ENCODE peak calls at places on chromosomes 2 and 18, in eight cellular contexts. One of them, this sample, is unnamed.

GRCh38 chr18:70991577-70991976 is 702.7 kb downstream of the SOCS6 start:
- DNase-seq in mucosa of descending colon: no peak
- DNase-seq in HFF-Myc: no peak
- DNase-seq in foreskin fibroblast: no peak
- DNase-seq in heart left ventricle: no peak
- DNase-seq in body of pancreas: no peak
- DNase-seq in type B pancreatic cell: no peak
- DNase-seq in adrenal gland: no peak
- DNase-seq in this sample: no peak

GRCh38 chr2:152354909-152355308 is 19.9 kb downstream of the FMNL2 start:
- DNase-seq in mucosa of descending colon: no peak
- DNase-seq in adrenal gland: no peak
- DNase-seq in body of pancreas: no peak
- DNase-seq in HFF-Myc: no peak
- DNase-seq in foreskin fibroblast: peak; percentile 43
- DNase-seq in heart left ventricle: no peak
- DNase-seq in type B pancreatic cell: no peak
- DNase-seq in this sample: no peak

GRCh38 chr2:128091691-128092050 is 671 bp downstream of the UGGT1 start:
- DNase-seq in foreskin fibroblast: peak; percentile 31
- DNase-seq in type B pancreatic cell: no peak
- DNase-seq in heart left ventricle: no peak
- DNase-seq in adrenal gland: peak; percentile 5
- DNase-seq in body of pancreas: no peak
- DNase-seq in mucosa of descending colon: no peak
- DNase-seq in HFF-Myc: no peak
- DNase-seq in this sample: no peak

GRCh38 chr2:98134138-98134537 is 47.2 kb downstream of the VWA3B start:
- DNase-seq in type B pancreatic cell: no peak
- DNase-seq in body of pancreas: no peak
- DNase-seq in mucosa of descending colon: no peak
- DNase-seq in HFF-Myc: no peak
- DNase-seq in heart left ventricle: no peak
- DNase-seq in foreskin fibroblast: no peak
- DNase-seq in adrenal gland: no peak
- DNase-seq in this sample: peak; percentile 25

GRCh38 chr2:219688560-219689445 is 61.4 kb downstream of the SLC4A3 start:
- DNase-seq in heart left ventricle: no peak
- DNase-seq in type B pancreatic cell: no peak
- DNase-seq in mucosa of descending colon: no peak
- DNase-seq in foreskin fibroblast: peak; percentile 91
- DNase-seq in adrenal gland: peak; percentile 10
- DNase-seq in HFF-Myc: peak; percentile 75
- DNase-seq in body of pancreas: no peak
- DNase-seq in this sample: no peak

GRCh38 chr18:76420888-76421287 is 74.2 kb downstream of the ZNF516 start:
- DNase-seq in heart left ventricle: no peak
- DNase-seq in body of pancreas: no peak
- DNase-seq in mucosa of descending colon: no peak
- DNase-seq in adrenal gland: no peak
- DNase-seq in type B pancreatic cell: no peak
- DNase-seq in foreskin fibroblast: no peak
- DNase-seq in HFF-Myc: no peak
- DNase-seq in this sample: no peak

GRCh38 chr2:74293191-74294065 is 49.8 kb downstream of the SLC4A5 start:
- DNase-seq in adrenal gland: no peak
- DNase-seq in body of pancreas: no peak
- DNase-seq in mucosa of descending colon: no peak
- DNase-seq in HFF-Myc: no peak
- DNase-seq in heart left ventricle: no peak
- DNase-seq in type B pancreatic cell: peak; percentile 37
- DNase-seq in foreskin fibroblast: no peak
- DNase-seq in this sample: no peak

GRCh38 chr2:43718530-43719124 is 42.4 kb upstream of the C1GALT1C1L start:
- DNase-seq in foreskin fibroblast: no peak
- DNase-seq in body of pancreas: no peak
- DNase-seq in heart left ventricle: no peak
- DNase-seq in type B pancreatic cell: no peak
- DNase-seq in mucosa of descending colon: no peak
- DNase-seq in adrenal gland: no peak
- DNase-seq in HFF-Myc: no peak
- DNase-seq in this sample: no peak

GRCh38 chr18:37628466-37629220 is 63.0 kb upstream of the CELF4 start:
- DNase-seq in adrenal gland: no peak
- DNase-seq in heart left ventricle: no peak
- DNase-seq in body of pancreas: no peak
- DNase-seq in foreskin fibroblast: no peak
- DNase-seq in HFF-Myc: no peak
- DNase-seq in mucosa of descending colon: no peak
- DNase-seq in type B pancreatic cell: no peak
- DNase-seq in this sample: no peak

GRCh38 chr2:240164586-240164985 is 24.1 kb upstream of the OTOS start:
- DNase-seq in heart left ventricle: peak; percentile 42
- DNase-seq in adrenal gland: no peak
- DNase-seq in HFF-Myc: no peak
- DNase-seq in body of pancreas: no peak
- DNase-seq in mucosa of descending colon: no peak
- DNase-seq in type B pancreatic cell: no peak
- DNase-seq in foreskin fibroblast: no peak
- DNase-seq in this sample: no peak

GRCh38 chr18:36534154-36534688 is 236.7 kb downstream of the FHOD3 start:
- DNase-seq in heart left ventricle: no peak
- DNase-seq in foreskin fibroblast: no peak
- DNase-seq in adrenal gland: no peak
- DNase-seq in body of pancreas: no peak
- DNase-seq in mucosa of descending colon: no peak
- DNase-seq in type B pancreatic cell: no peak
- DNase-seq in HFF-Myc: no peak
- DNase-seq in this sample: no peak

GRCh38 chr18:67875936-67876335 is 359.4 kb upstream of the DSEL start:
- DNase-seq in type B pancreatic cell: no peak
- DNase-seq in foreskin fibroblast: peak; percentile 11
- DNase-seq in body of pancreas: no peak
- DNase-seq in HFF-Myc: no peak
- DNase-seq in heart left ventricle: no peak
- DNase-seq in mucosa of descending colon: no peak
- DNase-seq in adrenal gland: no peak
- DNase-seq in this sample: no peak

GRCh38 chr2:160241251-160242137 is 41.4 kb upstream of the ITGB6 start:
- DNase-seq in type B pancreatic cell: no peak
- DNase-seq in body of pancreas: peak; percentile 57
- DNase-seq in heart left ventricle: peak; percentile 66
- DNase-seq in mucosa of descending colon: peak; percentile 60
- DNase-seq in HFF-Myc: peak; percentile 79
- DNase-seq in foreskin fibroblast: peak; percentile 90
- DNase-seq in adrenal gland: peak; percentile 86
- DNase-seq in this sample: no peak

GRCh38 chr2:47488870-47489584 is 86.1 kb downstream of the MSH2 start:
- DNase-seq in type B pancreatic cell: no peak
- DNase-seq in HFF-Myc: peak; percentile 45
- DNase-seq in heart left ventricle: no peak
- DNase-seq in body of pancreas: no peak
- DNase-seq in mucosa of descending colon: no peak
- DNase-seq in foreskin fibroblast: peak; percentile 93
- DNase-seq in adrenal gland: peak; percentile 59
- DNase-seq in this sample: no peak

GRCh38 chr2:205409403-205409802 is 272.9 kb upstream of the NRP2 start:
- DNase-seq in HFF-Myc: no peak
- DNase-seq in type B pancreatic cell: no peak
- DNase-seq in body of pancreas: no peak
- DNase-seq in adrenal gland: no peak
- DNase-seq in foreskin fibroblast: peak; percentile 27
- DNase-seq in heart left ventricle: no peak
- DNase-seq in mucosa of descending colon: no peak
- DNase-seq in this sample: no peak

GRCh38 chr2:118372876-118373597 is 284.8 kb downstream of the INSIG2 start:
- DNase-seq in heart left ventricle: no peak
- DNase-seq in HFF-Myc: no peak
- DNase-seq in mucosa of descending colon: no peak
- DNase-seq in body of pancreas: no peak
- DNase-seq in adrenal gland: no peak
- DNase-seq in type B pancreatic cell: no peak
- DNase-seq in foreskin fibroblast: no peak
- DNase-seq in this sample: no peak

GRCh38 chr2:45964226-45964841 is 312.9 kb downstream of the PRKCE start:
- DNase-seq in adrenal gland: peak; percentile 78
- DNase-seq in heart left ventricle: peak; percentile 82
- DNase-seq in body of pancreas: peak; percentile 36
- DNase-seq in mucosa of descending colon: peak; percentile 94
- DNase-seq in type B pancreatic cell: no peak
- DNase-seq in foreskin fibroblast: peak; percentile 99
- DNase-seq in HFF-Myc: peak; percentile 85
- DNase-seq in this sample: no peak

GRCh38 chr18:78087338-78087737 is 837.7 kb downstream of the GALR1 start:
- DNase-seq in foreskin fibroblast: no peak
- DNase-seq in mucosa of descending colon: no peak
- DNase-seq in HFF-Myc: no peak
- DNase-seq in body of pancreas: no peak
- DNase-seq in heart left ventricle: no peak
- DNase-seq in adrenal gland: no peak
- DNase-seq in type B pancreatic cell: no peak
- DNase-seq in this sample: no peak
- TF ChIP-seq CTCF in foreskin fibroblast: no peak
- TF ChIP-seq CTCF in mucosa of descending colon: no peak
- TF ChIP-seq CTCF in HFF-Myc: no peak
- TF ChIP-seq CTCF in body of pancreas: no peak
- TF ChIP-seq CTCF in heart left ventricle: no peak
- TF ChIP-seq CTCF in adrenal gland: no peak
- TF ChIP-seq CTCF in type B pancreatic cell: no peak
- TF ChIP-seq CTCF in this sample: no peak

GRCh38 chr2:49335546-49335945 is 181.2 kb upstream of the FSHR start:
- DNase-seq in heart left ventricle: no peak
- DNase-seq in adrenal gland: no peak
- DNase-seq in mucosa of descending colon: no peak
- DNase-seq in HFF-Myc: no peak
- DNase-seq in body of pancreas: no peak
- DNase-seq in type B pancreatic cell: no peak
- DNase-seq in foreskin fibroblast: no peak
- DNase-seq in this sample: no peak

DNA sequence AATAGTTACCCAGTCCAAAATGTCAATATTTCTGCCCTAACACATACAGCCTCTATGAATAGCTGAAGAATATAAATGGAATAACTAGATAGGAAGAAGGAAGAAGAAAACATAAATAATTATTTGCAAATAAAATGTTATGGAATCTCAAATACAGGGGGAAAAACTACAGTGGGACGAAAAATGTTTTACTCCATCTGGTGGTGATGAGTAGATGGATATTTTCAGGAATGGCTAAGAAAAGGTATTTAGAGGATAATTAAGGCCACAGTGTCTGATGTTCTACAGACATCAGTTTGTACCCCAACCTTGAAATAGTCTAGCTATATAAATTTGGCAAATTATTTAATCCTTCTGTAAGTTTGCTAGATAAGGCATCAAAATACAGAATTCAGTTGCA is 178.1 kb upstream of the FSHR start:
- DNase-seq in body of pancreas: no peak
- DNase-seq in mucosa of descending colon: no peak
- DNase-seq in heart left ventricle: no peak
- DNase-seq in type B pancreatic cell: no peak
- DNase-seq in HFF-Myc: no peak
- DNase-seq in adrenal gland: no peak
- DNase-seq in foreskin fibroblast: peak; percentile 1
- DNase-seq in this sample: no peak
- TF ChIP-seq CTCF in body of pancreas: no peak
- TF ChIP-seq CTCF in mucosa of descending colon: no peak
- TF ChIP-seq CTCF in heart left ventricle: no peak
- TF ChIP-seq CTCF in type B pancreatic cell: peak; percentile 34
- TF ChIP-seq CTCF in HFF-Myc: no peak
- TF ChIP-seq CTCF in adrenal gland: no peak
- TF ChIP-seq CTCF in foreskin fibroblast: no peak
- TF ChIP-seq CTCF in this sample: no peak

DNA sequence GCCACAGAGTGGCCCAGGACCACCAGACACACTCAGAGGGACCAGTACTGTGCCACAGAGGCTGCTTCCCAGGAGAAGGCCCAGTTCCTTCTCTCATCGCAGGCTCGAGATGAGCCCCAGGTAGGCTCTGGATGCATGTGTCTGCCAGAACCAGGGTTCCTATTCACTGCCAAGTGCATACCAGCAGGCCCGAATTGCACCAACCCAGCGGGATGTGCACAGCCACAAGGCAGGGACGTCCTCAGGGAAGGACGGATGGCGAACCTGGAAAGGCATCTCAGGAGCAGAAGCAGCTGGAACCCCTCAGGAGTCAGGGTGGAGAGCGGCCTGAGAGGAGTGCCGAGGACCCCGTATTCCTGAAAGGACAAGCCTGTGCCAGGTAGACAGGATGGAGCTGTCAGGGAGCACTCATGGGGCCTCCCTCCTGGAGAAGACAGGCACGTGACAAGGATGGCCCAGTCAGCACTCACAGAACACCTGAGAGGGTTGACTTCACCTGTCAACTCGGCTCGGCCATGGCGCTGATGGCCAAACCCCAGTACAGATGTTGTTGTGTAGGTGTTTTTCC is 73.7 kb downstream of the PTGR3 start:
- DNase-seq in HFF-Myc: no peak
- DNase-seq in type B pancreatic cell: no peak
- DNase-seq in body of pancreas: no peak
- DNase-seq in heart left ventricle: no peak
- DNase-seq in mucosa of descending colon: no peak
- DNase-seq in foreskin fibroblast: no peak
- DNase-seq in adrenal gland: no peak
- DNase-seq in this sample: no peak
- TF ChIP-seq CTCF in HFF-Myc: no peak
- TF ChIP-seq CTCF in type B pancreatic cell: no peak
- TF ChIP-seq CTCF in body of pancreas: no peak
- TF ChIP-seq CTCF in heart left ventricle: no peak
- TF ChIP-seq CTCF in mucosa of descending colon: no peak
- TF ChIP-seq CTCF in foreskin fibroblast: no peak
- TF ChIP-seq CTCF in adrenal gland: no peak
- TF ChIP-seq CTCF in this sample: no peak

GRCh38 chr2:9113262-9113661 is 93.3 kb upstream of the ASAP2 start:
- DNase-seq in body of pancreas: no peak
- DNase-seq in adrenal gland: no peak
- DNase-seq in HFF-Myc: no peak
- DNase-seq in heart left ventricle: no peak
- DNase-seq in type B pancreatic cell: no peak
- DNase-seq in mucosa of descending colon: no peak
- DNase-seq in foreskin fibroblast: no peak
- DNase-seq in this sample: no peak

GRCh38 chr2:9115219-9115618 is 91.4 kb upstream of the ASAP2 start:
- DNase-seq in body of pancreas: no peak
- DNase-seq in mucosa of descending colon: no peak
- DNase-seq in heart left ventricle: no peak
- DNase-seq in type B pancreatic cell: no peak
- DNase-seq in foreskin fibroblast: no peak
- DNase-seq in HFF-Myc: no peak
- DNase-seq in adrenal gland: no peak
- DNase-seq in this sample: no peak

GRCh38 chr2:9112079-9112721 is 94.4 kb upstream of the ASAP2 start:
- DNase-seq in foreskin fibroblast: peak; percentile 96
- DNase-seq in HFF-Myc: peak; percentile 51
- DNase-seq in mucosa of descending colon: no peak
- DNase-seq in body of pancreas: no peak
- DNase-seq in type B pancreatic cell: no peak
- DNase-seq in heart left ventricle: no peak
- DNase-seq in adrenal gland: peak; percentile 55
- DNase-seq in this sample: no peak

GRCh38 chr2:9113916-9114315 is 92.7 kb upstream of the ASAP2 start:
- DNase-seq in type B pancreatic cell: no peak
- DNase-seq in mucosa of descending colon: no peak
- DNase-seq in adrenal gland: no peak
- DNase-seq in foreskin fibroblast: no peak
- DNase-seq in body of pancreas: no peak
- DNase-seq in heart left ventricle: no peak
- DNase-seq in HFF-Myc: no peak
- DNase-seq in this sample: no peak

GRCh38 chr2:9114457-9114856 is 92.2 kb upstream of the ASAP2 start:
- DNase-seq in foreskin fibroblast: no peak
- DNase-seq in type B pancreatic cell: no peak
- DNase-seq in adrenal gland: no peak
- DNase-seq in mucosa of descending colon: no peak
- DNase-seq in HFF-Myc: no peak
- DNase-seq in body of pancreas: no peak
- DNase-seq in heart left ventricle: no peak
- DNase-seq in this sample: no peak
- TF ChIP-seq CTCF in foreskin fibroblast: no peak
- TF ChIP-seq CTCF in type B pancreatic cell: no peak
- TF ChIP-seq CTCF in adrenal gland: no peak
- TF ChIP-seq CTCF in mucosa of descending colon: no peak
- TF ChIP-seq CTCF in HFF-Myc: no peak
- TF ChIP-seq CTCF in body of pancreas: no peak
- TF ChIP-seq CTCF in heart left ventricle: no peak
- TF ChIP-seq CTCF in this sample: no peak